ENCODE peak calls at places on chromosomes 13 and 19, in four cellular contexts. M, A, W and L are unnamed samples.

GRCh38 chr19:40241809-40242384 is 15.4 kb upstream of the CCNP start:
- DNase-seq in W (no peak), M (no peak), A (no peak), L (no peak)

GRCh38 chr19:54138777-54139256 is 1.3 kb downstream of the CNOT3 start:
- DNase-seq in M (no peak), A (no peak), W (no peak), L (no peak)

GRCh38 chr19:950352-951066 is 24.7 kb downstream of the ARID3A start:
- DNase-seq in W (no peak), M (no peak), A (no peak), L (no peak)

GRCh38 chr13:112160558-112160957 is 93.6 kb downstream of the SOX1 start:
- DNase-seq in M (no peak), A (no peak), W (no peak), L (no peak)

GRCh38 chr13:50635504-50635903 is 208.0 kb downstream of the DLEU7 start:
- DNase-seq in M (peak), W (no peak), A (no peak), L (no peak)

GRCh38 chr13:33092422-33092987 is 76.3 kb downstream of the KL start:
- DNase-seq in A (no peak), W (no peak), M (no peak), L (no peak)

GRCh38 chr13:102798653-102799543 is at the start of the genes BIVM and POGLUT2:
- DNase-seq in W (peak), A (peak), M (peak), L (peak)

GRCh38 chr13:46571189-46571901 is 18.4 kb downstream of the LRCH1 start:
- DNase-seq in W (no peak), M (no peak), A (no peak), L (peak)

GRCh38 chr13:72504026-72504925 is 223.2 kb downstream of the MZT1 start:
- DNase-seq in A (no peak), W (no peak), M (no peak), L (no peak)

GRCh38 chr13:95188128-95188527 is 113.1 kb downstream of the ABCC4 start:
- DNase-seq in M (no peak), A (no peak), W (no peak), L (no peak)

DNA sequence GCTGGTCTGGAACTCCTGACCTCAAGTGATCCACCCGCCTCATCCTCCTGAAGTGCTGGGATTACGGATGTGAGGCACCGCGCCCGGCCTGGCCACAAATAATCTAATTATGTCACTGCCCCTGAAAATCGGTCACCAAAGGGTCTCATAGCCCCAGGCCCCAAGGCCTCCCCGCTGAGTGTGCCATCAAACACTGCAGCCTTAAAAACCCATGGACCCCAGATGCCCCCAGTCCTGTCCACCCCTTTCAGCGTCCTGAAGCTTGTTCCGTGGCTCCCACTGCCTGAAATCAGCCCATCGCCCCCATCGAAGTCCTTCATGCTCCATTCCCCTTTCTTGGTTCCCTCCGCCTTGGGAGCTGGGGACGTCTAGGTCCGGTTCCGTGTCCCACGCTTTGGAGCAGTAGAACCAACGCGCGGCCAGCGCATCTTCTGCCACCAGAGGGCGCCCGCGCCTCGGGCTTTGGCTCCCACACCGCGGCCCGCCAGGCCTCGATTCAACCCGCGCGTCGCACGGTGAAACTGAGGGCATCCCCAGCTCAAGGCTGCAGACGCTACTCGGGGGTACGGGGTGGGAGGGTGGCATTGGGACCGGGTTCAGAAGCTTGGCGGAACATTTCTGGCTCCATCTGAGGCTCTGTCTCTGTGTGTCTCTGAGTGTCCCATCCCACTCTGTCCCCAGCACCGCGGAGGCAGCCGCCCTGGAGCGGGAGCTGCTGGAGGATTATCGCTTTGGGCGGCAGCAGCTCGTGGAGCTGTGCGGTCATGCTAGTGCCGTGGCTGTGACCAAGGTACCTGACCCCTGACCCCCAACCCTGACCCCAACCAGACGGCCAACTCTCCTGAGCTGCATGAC is 3.5 kb downstream of the YJEFN3 start:
- DNase-seq in W (peak), A (peak), M (no peak), L (peak)
- TF ChIP-seq CHD1 in W (no peak), A (no peak), M (no peak), L (no peak)

GRCh38 chr19:43809762-43810696 is 7.8 kb upstream of the LYPD5 start:
- DNase-seq in A (peak), M (peak), W (no peak), L (peak)
- TF ChIP-seq CHD1 in A (no peak), M (no peak), W (no peak), L (no peak)

GRCh38 chr19:47255947-47256687 is at the start of gene CCDC9:
- DNase-seq in W (peak), A (no peak), M (peak), L (peak)
- TF ChIP-seq CHD1 in W (no peak), A (no peak), M (no peak), L (no peak)

DNA sequence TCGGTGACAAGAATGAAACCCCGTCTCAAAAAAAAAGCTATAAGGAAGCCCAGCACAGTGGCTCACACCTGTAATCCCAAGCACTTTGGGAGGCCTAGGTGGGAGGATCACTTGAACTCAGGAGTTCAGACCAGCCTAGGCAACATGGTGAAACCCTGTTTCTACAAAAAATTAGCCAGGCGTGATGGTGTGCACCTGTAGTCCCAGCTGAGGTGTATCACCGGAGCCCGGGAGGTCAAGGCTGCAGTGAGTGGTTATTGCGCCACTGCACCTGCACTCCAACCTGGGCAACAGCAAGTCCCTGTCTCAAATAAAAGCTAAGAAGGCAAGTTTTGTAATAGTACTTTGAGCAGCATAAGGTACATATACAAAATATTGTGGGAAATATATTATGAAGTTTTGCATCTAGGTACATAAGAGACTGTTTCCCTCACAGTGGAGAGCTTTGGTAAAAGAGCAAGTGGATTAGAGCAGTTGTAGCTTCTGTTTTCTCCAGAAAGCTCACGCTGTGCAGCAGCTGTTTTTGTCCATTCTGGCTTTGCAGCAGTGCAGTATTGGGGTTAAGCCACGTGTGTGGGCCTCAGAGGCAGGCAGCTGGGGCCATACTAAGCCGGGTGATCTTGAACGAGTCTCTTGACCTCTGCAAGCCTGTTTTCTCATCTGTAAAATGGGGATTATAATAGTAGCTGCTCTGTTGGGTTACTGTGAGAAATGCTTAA is 35.4 kb downstream of the ARHGAP35 start:
- DNase-seq in M (no peak), A (no peak), W (no peak), L (no peak)
- TF ChIP-seq CHD1 in M (no peak), A (no peak), W (no peak), L (no peak)

DNA sequence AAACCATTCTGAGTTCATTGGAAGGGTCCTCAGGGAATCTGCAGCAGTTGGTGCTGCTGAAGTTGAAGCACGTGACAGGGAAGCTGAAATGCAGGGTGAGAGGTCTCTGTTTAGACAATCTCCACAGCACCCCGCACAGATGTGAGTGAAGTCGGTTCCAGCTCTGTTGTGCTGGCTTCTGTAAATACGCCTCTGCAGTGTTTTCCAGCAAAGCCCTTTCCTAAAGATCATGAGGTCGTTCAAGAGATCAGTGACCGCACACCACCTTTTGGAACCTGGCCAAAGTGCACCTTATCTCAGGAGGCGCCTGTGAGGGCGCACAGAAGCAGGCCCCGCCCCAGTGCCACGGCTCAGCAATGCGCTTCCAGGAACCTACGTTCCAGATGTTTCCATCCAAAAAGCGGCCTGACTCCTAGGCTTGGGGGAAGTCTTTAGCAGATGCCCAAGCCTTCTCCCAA is 10.8 kb downstream of the CUL4A start:
- DNase-seq in A (peak), W (no peak), M (no peak), L (no peak)
- TF ChIP-seq CHD1 in A (no peak), W (no peak), M (no peak), L (no peak)

GRCh38 chr19:10796653-10797052 is 39.4 kb downstream of the TMED1 start:
- DNase-seq in W (no peak), A (no peak), M (no peak), L (no peak)
- TF ChIP-seq CHD1 in W (no peak), A (no peak), M (no peak), L (no peak)

GRCh38 chr13:53501387-53501786 is 472.8 kb downstream of the OLFM4 start:
- DNase-seq in W (no peak), M (no peak), A (no peak), L (no peak)
- TF ChIP-seq CHD1 in W (no peak), M (no peak), A (no peak), L (no peak)

GRCh38 chr19:56113071-56113632 is 7.9 kb downstream of the ZNF787 start:
- DNase-seq in A (no peak), M (no peak), W (no peak), L (no peak)
- TF ChIP-seq CHD1 in A (no peak), M (no peak), W (no peak), L (no peak)